ENCODE peak calls at places on chromosomes 4 and X, in six cellular contexts. Y is sciatic nerve; I is activated CD4-positive, alpha-beta T cell treated with anti-CD3 and anti-CD28 coated beads, Interleukin-2, amount 10 ng/mL, durations not matched to agents 7 days and 5 days; H is left ventricle myocardium superior; A is NB4; Z is GM20000. B is an unnamed sample.

GRCh38 chr4:102623622-102624021 is 122.5 kb downstream of the NFKB1 start:
- DNase-seq in Y (no peak), I (no peak), H (no peak), A (peak; percentile 29), Z (no peak), B (no peak)

GRCh38 chr4:33184684-33185083 is 2464.5 kb downstream of the PCDH7 start:
- DNase-seq in Y (no peak), I (no peak), H (no peak), A (peak; percentile 74), Z (no peak), B (no peak)

GRCh38 chrX:123450217-123450616 is 266.1 kb downstream of the GRIA3 start:
- DNase-seq in Y (no peak), I (no peak), H (no peak), A (peak; percentile 1), Z (peak; percentile 6), B (no peak)

GRCh38 chrX:136768469-136769084 is 12.2 kb downstream of the ARHGEF6 start:
- DNase-seq in Y (peak; percentile 63), I (peak; percentile 48), H (peak; percentile 38), A (peak; percentile 95), Z (peak; percentile 47), B (no peak)

GRCh38 chrX:148310402-148311200 is 189.8 kb upstream of the AFF2 start:
- DNase-seq in Y (no peak), I (peak; percentile 66), H (no peak), A (peak; percentile 86), Z (peak; percentile 1), B (peak; percentile 87)

GRCh38 chr4:40550900-40551546 is 78.6 kb downstream of the RBM47 start:
- DNase-seq in Y (no peak), I (peak; percentile 60), H (no peak), A (peak; percentile 75), Z (peak; percentile 47), B (peak; percentile 24)

GRCh38 chrX:2676794-2677675 is 14.1 kb upstream of the CD99 start:
- DNase-seq in Y (no peak), I (no peak), H (no peak), A (no peak), Z (no peak), B (no peak)

GRCh38 chr4:127143460-127144190 is 489.1 kb upstream of the INTU start:
- DNase-seq in Y (no peak), I (no peak), H (no peak), A (no peak), Z (no peak), B (no peak)

GRCh38 chrX:10121787-10122186 is 35.0 kb upstream of the CLCN4 start:
- DNase-seq in Y (no peak), I (no peak), H (no peak), A (peak; percentile 84), Z (peak; percentile 68), B (no peak)

GRCh38 chr4:73576366-73576765 is 43.9 kb downstream of the RASSF6 start:
- DNase-seq in Y (no peak), I (no peak), H (no peak), A (no peak), Z (no peak), B (no peak)

GRCh38 chrX:110531873-110532272 is 173.2 kb downstream of the RTL9 start:
- DNase-seq in Y (no peak), I (no peak), H (no peak), A (no peak), Z (no peak), B (no peak)

GRCh38 chrX:150527108-150527507 is 41.3 kb upstream of the MTM1 start:
- DNase-seq in Y (no peak), I (no peak), H (no peak), A (no peak), Z (no peak), B (no peak)

GRCh38 chr4:126604273-126604867 is 1028.4 kb upstream of the INTU start:
- DNase-seq in Y (no peak), I (no peak), H (no peak), A (peak; percentile 38), Z (peak; percentile 17), B (no peak)

GRCh38 chrX:17377795-17378194 is 2.8 kb downstream of the NHS start:
- DNase-seq in Y (no peak), I (peak; percentile 7), H (no peak), A (no peak), Z (no peak), B (no peak)

GRCh38 chrX:97065066-97065465 is 181.4 kb downstream of the RPA4 start:
- DNase-seq in Y (no peak), I (no peak), H (no peak), A (no peak), Z (no peak), B (no peak)

GRCh38 chr4:36332023-36332781 is 50.8 kb downstream of the DTHD1 start:
- DNase-seq in Y (no peak), I (no peak), H (no peak), A (no peak), Z (no peak), B (no peak)